ENCODE peak calls at places on chromosome 10, in ten cellular contexts. F is fibroblast of lung; R is adrenal gland; N is fibroblast of mammary gland; L is lower lobe of right lung; J is uterus; Y is CD8-positive, alpha-beta T cell; A is esophagus squamous epithelium; P is BE2C; B is fibroblast of pulmonary artery. T is an unnamed sample.

GRCh38 chr10:24669285-24669861 is 54.3 kb downstream of the ARHGAP21 start:
- DNase-seq in F (no peak), R (no peak), N (no peak), L (no peak), J (no peak), Y (no peak), A (no peak), P (no peak), B (no peak), T (no peak)

GRCh38 chr10:10418397-10418796 is 599.3 kb upstream of the CELF2 start:
- DNase-seq in F (no peak), R (no peak), N (no peak), L (no peak), J (no peak), Y (no peak), A (no peak), P (no peak), B (no peak), T (no peak)

GRCh38 chr10:25028711-25029110 is 12.3 kb downstream of the THNSL1 start:
- DNase-seq in F (peak), R (no peak), N (peak), L (no peak), J (no peak), Y (no peak), A (no peak), P (no peak), B (no peak), T (no peak)

GRCh38 chr10:106957825-106958581 is 206.5 kb downstream of the SORCS1 start:
- DNase-seq in F (no peak), R (no peak), N (no peak), L (no peak), J (no peak), Y (no peak), A (no peak), P (no peak), B (no peak), T (no peak)

GRCh38 chr10:57096044-57096443 is 735.0 kb upstream of the ZWINT start:
- DNase-seq in F (no peak), R (no peak), N (no peak), L (no peak), J (no peak), Y (no peak), A (no peak), P (no peak), B (no peak), T (no peak)

GRCh38 chr10:22655312-22655973 is 58.9 kb downstream of the PIP4K2A start:
- DNase-seq in F (peak), R (no peak), N (peak), L (no peak), J (no peak), Y (no peak), A (no peak), P (no peak), B (peak), T (no peak)

GRCh38 chr10:112926906-112927688 is 22.9 kb upstream of the TCF7L2 start:
- DNase-seq in F (no peak), R (no peak), N (no peak), L (no peak), J (no peak), Y (no peak), A (no peak), P (no peak), B (no peak), T (no peak)

GRCh38 chr10:97522937-97523336 is 24.2 kb downstream of the UBTD1 start:
- DNase-seq in F (no peak), R (no peak), N (no peak), L (no peak), J (no peak), Y (no peak), A (no peak), P (no peak), B (no peak), T (no peak)

GRCh38 chr10:126391162-126391880 is 3.0 kb upstream of the ADAM12 start:
- DNase-seq in F (peak), R (peak), N (peak), L (no peak), J (no peak), Y (no peak), A (no peak), P (no peak), B (peak), T (no peak)

GRCh38 chr10:27998178-27998953 is 513 bp downstream of the ODAD2 start:
- DNase-seq in F (peak), R (peak), N (no peak), L (peak), J (peak), Y (no peak), A (no peak), P (no peak), B (no peak), T (no peak)

GRCh38 chr10:26780793-26781601 is 79.8 kb downstream of the ABI1 start:
- DNase-seq in F (peak), R (no peak), N (peak), L (no peak), J (no peak), Y (no peak), A (no peak), P (no peak), B (peak), T (peak)

GRCh38 chr10:5447071-5447470 is 34.7 kb downstream of the NET1 start:
- DNase-seq in F (peak), R (no peak), N (peak), L (no peak), J (no peak), Y (no peak), A (no peak), P (no peak), B (no peak), T (no peak)

GRCh38 chr10:60175418-60175817 is 214.3 kb downstream of the ANK3 start:
- DNase-seq in F (peak), R (no peak), N (no peak), L (no peak), J (no peak), Y (no peak), A (no peak), P (no peak), B (peak), T (no peak)

GRCh38 chr10:129094233-129094632 is 372.8 kb upstream of the MGMT start:
- DNase-seq in F (no peak), R (no peak), N (peak), L (no peak), J (no peak), Y (no peak), A (no peak), P (no peak), B (no peak), T (no peak)

GRCh38 chr10:14820010-14820774 is 17.6 kb downstream of the CDNF start:
- DNase-seq in F (peak), R (no peak), N (peak), L (no peak), J (no peak), Y (no peak), A (no peak), P (no peak), B (peak), T (peak)

GRCh38 chr10:125018576-125019143 is 76.7 kb downstream of the ZRANB1 start:
- DNase-seq in F (no peak), R (no peak), N (no peak), L (no peak), J (no peak), Y (no peak), A (no peak), P (no peak), B (no peak), T (no peak)

GRCh38 chr10:112282086-112282485 is 1.1 kb upstream of the TECTB start:
- DNase-seq in F (no peak), R (no peak), N (peak), L (no peak), J (no peak), Y (no peak), A (no peak), P (no peak), B (no peak), T (no peak)

GRCh38 chr10:7233259-7233991 is 177.4 kb downstream of the SFMBT2 start:
- DNase-seq in F (no peak), R (no peak), N (no peak), L (no peak), J (no peak), Y (no peak), A (no peak), P (no peak), B (peak), T (no peak)

GRCh38 chr10:28326516-28327493 is 23.9 kb upstream of the MPP7 start:
- DNase-seq in F (peak), R (peak), N (peak), L (peak), J (peak), Y (no peak), A (no peak), P (no peak), B (peak), T (peak)

GRCh38 chr10:49442863-49443262 is 47.0 kb upstream of the DRGX start:
- DNase-seq in F (no peak), R (no peak), N (no peak), L (no peak), J (no peak), Y (no peak), A (no peak), P (no peak), B (no peak), T (no peak)

GRCh38 chr10:9205558-9205957 is 1151.1 kb downstream of the GATA3 start:
- DNase-seq in F (no peak), R (no peak), N (no peak), L (no peak), J (no peak), Y (no peak), A (no peak), P (no peak), B (no peak), T (no peak)

GRCh38 chr10:111996103-111996502 is 187.5 kb downstream of the GPAM start:
- DNase-seq in F (no peak), R (no peak), N (no peak), L (no peak), J (no peak), Y (no peak), A (no peak), P (no peak), B (no peak), T (no peak)

GRCh38 chr10:3091346-3091787 is 24.0 kb downstream of the PFKP start:
- DNase-seq in F (peak), R (peak), N (peak), L (peak), J (no peak), Y (no peak), A (no peak), P (no peak), B (peak), T (peak)

GRCh38 chr10:18224626-18225445 is 84.6 kb downstream of the CACNB2 start:
- DNase-seq in F (no peak), R (peak), N (peak), L (no peak), J (peak), Y (no peak), A (no peak), P (no peak), B (no peak), T (peak)

GRCh38 chr10:110268931-110269640 is 35.6 kb downstream of the SMNDC1 start:
- DNase-seq in F (no peak), R (no peak), N (no peak), L (no peak), J (no peak), Y (no peak), A (no peak), P (peak), B (no peak), T (no peak)

GRCh38 chr10:31700222-31700621 is 228.4 kb downstream of the ARHGAP12 start:
- DNase-seq in F (no peak), R (no peak), N (no peak), L (no peak), J (no peak), Y (no peak), A (no peak), P (no peak), B (peak), T (no peak)

GRCh38 chr10:32962541-32962940 is 4.5 kb upstream of the ITGB1 start:
- DNase-seq in F (peak), R (no peak), N (no peak), L (no peak), J (no peak), Y (no peak), A (no peak), P (no peak), B (no peak), T (no peak)

GRCh38 chr10:32961343-32961891 is 3.4 kb upstream of the ITGB1 start:
- DNase-seq in F (no peak), R (no peak), N (no peak), L (no peak), J (no peak), Y (no peak), A (no peak), P (no peak), B (no peak), T (no peak)

GRCh38 chr10:32960022-32960421 is 2.0 kb upstream of the ITGB1 start:
- DNase-seq in F (no peak), R (no peak), N (no peak), L (no peak), J (no peak), Y (no peak), A (no peak), P (no peak), B (no peak), T (no peak)

GRCh38 chr10:32963102-32963501 is 5.1 kb upstream of the ITGB1 start:
- DNase-seq in F (peak), R (no peak), N (peak), L (no peak), J (no peak), Y (no peak), A (no peak), P (no peak), B (peak), T (no peak)

DNA sequence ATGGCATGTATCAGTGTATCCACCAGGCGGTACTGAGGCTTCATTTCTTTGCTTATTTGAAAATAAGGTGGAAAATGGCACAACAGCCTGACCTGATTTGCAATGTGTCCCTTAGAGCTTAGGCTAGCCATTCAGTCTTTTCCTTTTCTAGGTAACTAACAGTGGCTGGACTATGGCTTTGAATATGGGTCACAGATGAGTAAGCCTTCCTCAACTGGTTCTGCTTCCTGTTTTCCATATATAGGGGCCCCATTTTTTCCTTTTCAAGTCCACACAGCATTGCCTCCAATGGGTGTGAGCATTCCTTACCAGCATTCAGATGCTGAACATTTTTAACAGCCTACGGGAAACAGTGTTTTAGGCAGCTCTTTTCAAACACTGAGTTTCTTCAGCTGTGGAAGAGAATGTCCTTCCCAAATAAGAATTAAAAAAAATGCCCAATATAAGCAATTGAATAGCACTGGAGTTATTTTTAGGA is 3.9 kb upstream of the ITGB1 start:
- DNase-seq in F (peak), R (no peak), N (peak), L (no peak), J (no peak), Y (no peak), A (no peak), P (no peak), B (peak), T (no peak)
- TF ChIP-seq CTCF in F (no peak), R (no peak), N (peak), L (no peak), J (no peak), Y (no peak), A (peak), P (no peak), B (peak), T (no peak)

GRCh38 chr10:100291356-100291755 is 4.9 kb upstream of the BLOC1S2 start:
- DNase-seq in F (no peak), R (no peak), N (no peak), L (no peak), J (no peak), Y (no peak), A (no peak), P (no peak), B (no peak), T (no peak)

GRCh38 chr10:100293067-100293466 is 6.6 kb upstream of the BLOC1S2 start:
- DNase-seq in F (no peak), R (no peak), N (no peak), L (no peak), J (no peak), Y (no peak), A (no peak), P (no peak), B (no peak), T (no peak)

DNA sequence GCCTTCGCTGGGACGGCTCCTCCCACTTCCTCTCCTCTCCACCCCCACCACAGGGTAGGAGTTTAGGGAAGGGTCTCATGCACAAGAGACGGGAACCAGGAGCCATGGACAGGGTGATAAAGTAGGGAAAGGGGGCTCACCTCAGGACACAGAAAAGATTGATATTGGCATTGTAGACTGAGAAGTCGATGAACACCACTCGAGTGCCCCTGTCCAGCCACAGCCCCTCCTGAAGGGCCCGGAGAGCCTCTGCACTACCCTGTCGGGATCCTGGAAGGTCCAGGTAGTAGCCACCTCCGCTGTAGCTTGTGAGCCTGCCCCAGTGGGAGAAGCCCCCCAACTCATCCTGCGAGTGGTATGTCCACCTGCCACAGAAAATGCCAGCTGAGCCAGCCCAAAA is 10.8 kb upstream of the BLOC1S2 start:
- DNase-seq in F (no peak), R (no peak), N (no peak), L (no peak), J (no peak), Y (no peak), A (no peak), P (no peak), B (no peak), T (no peak)
- H3K4me3 ChIP-seq in F (no peak), R (no peak), N (no peak), L (no peak), J (no peak), Y (no peak), A (no peak), P (no peak), B (no peak), T (no peak)

GRCh38 chr10:132453470-132453861 is 56.5 kb downstream of the PWWP2B start:
- DNase-seq in F (no peak), R (no peak), N (no peak), L (no peak), J (no peak), Y (no peak), A (no peak), P (no peak), B (no peak), T (no peak)
- TF ChIP-seq CTCF in F (no peak), R (peak), N (no peak), L (peak), J (no peak), Y (no peak), A (no peak), P (no peak), B (no peak), T (no peak)

DNA sequence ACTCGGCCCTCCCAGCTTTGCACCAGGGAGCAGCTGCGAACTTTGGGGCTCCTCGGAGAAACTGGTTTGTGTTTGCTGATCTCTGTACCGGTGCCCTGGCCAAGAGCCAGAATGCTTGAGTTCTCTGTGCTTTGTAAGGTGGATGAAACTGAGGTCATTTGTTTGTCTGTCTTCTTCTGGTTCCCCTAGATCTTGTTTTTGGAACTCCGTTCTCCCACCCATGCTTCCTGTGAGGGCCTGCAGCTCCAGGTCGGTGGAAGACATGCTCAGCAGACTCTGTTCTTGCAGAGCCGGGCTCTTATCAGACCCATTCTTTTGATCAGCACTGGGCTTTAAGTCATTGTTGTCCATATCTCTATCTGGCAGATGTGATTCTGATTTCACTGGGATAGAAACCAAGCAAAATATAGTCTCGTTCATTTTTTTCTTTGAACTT is 31.4 kb downstream of the JCAD start:
- DNase-seq in F (peak), R (peak), N (no peak), L (peak), J (no peak), Y (no peak), A (no peak), P (no peak), B (peak), T (no peak)
- H3K4me3 ChIP-seq in F (no peak), R (no peak), N (no peak), L (peak), J (no peak), Y (peak), A (no peak), P (no peak), B (no peak), T (no peak)

GRCh38 chr10:80660266-80660665 is 122.6 kb downstream of the SH2D4B start:
- DNase-seq in F (no peak), R (no peak), N (no peak), L (no peak), J (no peak), Y (no peak), A (no peak), P (no peak), B (no peak), T (no peak)

GRCh38 chr10:80662429-80663211 is 124.9 kb downstream of the SH2D4B start:
- DNase-seq in F (peak), R (peak), N (peak), L (peak), J (peak), Y (peak), A (peak), P (peak), B (peak), T (peak)

GRCh38 chr10:80661526-80661925 is 123.8 kb downstream of the SH2D4B start:
- DNase-seq in F (no peak), R (no peak), N (no peak), L (no peak), J (no peak), Y (no peak), A (no peak), P (no peak), B (no peak), T (no peak)

GRCh38 chr10:80659284-80659683 is 121.6 kb downstream of the SH2D4B start:
- DNase-seq in F (no peak), R (no peak), N (no peak), L (no peak), J (no peak), Y (no peak), A (no peak), P (no peak), B (no peak), T (no peak)

GRCh38 chr10:80660736-80661135 is 123.0 kb downstream of the SH2D4B start:
- DNase-seq in F (no peak), R (no peak), N (no peak), L (no peak), J (no peak), Y (no peak), A (no peak), P (no peak), B (no peak), T (no peak)
- TF ChIP-seq CTCF in F (no peak), R (no peak), N (no peak), L (no peak), J (no peak), Y (no peak), A (no peak), P (no peak), B (no peak), T (no peak)

DNA sequence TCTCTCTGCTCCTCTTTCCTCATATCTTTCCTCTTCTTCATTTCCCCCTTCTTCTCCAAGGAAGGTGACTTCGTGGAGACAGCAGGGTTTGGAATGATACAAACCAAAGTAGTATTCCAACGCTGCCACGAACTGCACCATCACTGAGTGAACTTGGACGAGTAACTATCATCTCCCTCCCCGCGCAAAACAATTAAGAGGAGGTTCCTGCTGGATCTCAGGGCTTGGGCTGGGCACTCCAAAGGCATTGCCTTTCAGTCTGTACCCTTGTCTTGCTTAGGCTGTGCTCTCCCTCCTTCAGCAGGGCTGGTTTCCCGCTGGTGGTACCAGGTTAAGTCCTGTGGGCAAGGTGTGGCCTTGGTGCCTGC is 790 bp upstream of the PITX3 start:
- DNase-seq in F (no peak), R (no peak), N (no peak), L (no peak), J (no peak), Y (no peak), A (no peak), P (no peak), B (no peak), T (no peak)
- H3K4me3 ChIP-seq in F (peak), R (peak), N (peak), L (peak), J (peak), Y (peak), A (peak), P (peak), B (peak), T (peak)

T was measured in retinal pigment epithelial cell.